ENCODE peak calls at places on chromosomes 3 and 15, in five cellular contexts. One of them, this sample, is unnamed. For H3K4me1 and H3K9me3, the result is how much of the 10 kb centered on the place peaks cover.

GRCh38 chr3:15656342-15656741 is 54.8 kb downstream of the BTD start:
- DNase-seq in CD4-positive, alpha-beta memory T cell: no peak
- DNase-seq in IMR-90: no peak
- DNase-seq in naive thymus-derived CD4-positive, alpha-beta T cell: no peak
- DNase-seq in SJCRH30: no peak
- DNase-seq in this sample: no peak

GRCh38 chr3:71060536-71060935 is 523.0 kb downstream of the FOXP1 start:
- DNase-seq in CD4-positive, alpha-beta memory T cell: peak
- DNase-seq in IMR-90: no peak
- DNase-seq in naive thymus-derived CD4-positive, alpha-beta T cell: peak
- DNase-seq in SJCRH30: no peak
- DNase-seq in this sample: no peak

GRCh38 chr3:63655519-63655918 is 3.0 kb downstream of the SNTN start:
- DNase-seq in CD4-positive, alpha-beta memory T cell: no peak
- DNase-seq in IMR-90: peak
- DNase-seq in naive thymus-derived CD4-positive, alpha-beta T cell: no peak
- DNase-seq in SJCRH30: no peak
- DNase-seq in this sample: no peak

GRCh38 chr15:26667222-26667988 is 105.5 kb downstream of the GABRB3 start:
- DNase-seq in CD4-positive, alpha-beta memory T cell: no peak
- DNase-seq in IMR-90: no peak
- DNase-seq in naive thymus-derived CD4-positive, alpha-beta T cell: no peak
- DNase-seq in SJCRH30: no peak
- DNase-seq in this sample: no peak

GRCh38 chr3:129100274-129100673 is 21.3 kb downstream of the RAB43 start:
- DNase-seq in CD4-positive, alpha-beta memory T cell: no peak
- DNase-seq in IMR-90: no peak
- DNase-seq in naive thymus-derived CD4-positive, alpha-beta T cell: no peak
- DNase-seq in SJCRH30: no peak
- DNase-seq in this sample: no peak

GRCh38 chr15:88878720-88879184 is 16.6 kb downstream of the HAPLN3 start:
- DNase-seq in CD4-positive, alpha-beta memory T cell: peak
- DNase-seq in IMR-90: peak
- DNase-seq in naive thymus-derived CD4-positive, alpha-beta T cell: no peak
- DNase-seq in SJCRH30: peak
- DNase-seq in this sample: peak

GRCh38 chr3:13309004-13309403 is 111.1 kb downstream of the NUP210 start:
- DNase-seq in CD4-positive, alpha-beta memory T cell: no peak
- DNase-seq in IMR-90: no peak
- DNase-seq in naive thymus-derived CD4-positive, alpha-beta T cell: no peak
- DNase-seq in SJCRH30: no peak
- DNase-seq in this sample: no peak

GRCh38 chr15:44706401-44706800 is 4.7 kb downstream of the PATL2 start:
- DNase-seq in CD4-positive, alpha-beta memory T cell: no peak
- DNase-seq in IMR-90: no peak
- DNase-seq in naive thymus-derived CD4-positive, alpha-beta T cell: no peak
- DNase-seq in SJCRH30: no peak
- DNase-seq in this sample: no peak

GRCh38 chr3:138824114-138824506 is 10.6 kb downstream of the PIK3CB start:
- DNase-seq in CD4-positive, alpha-beta memory T cell: no peak
- DNase-seq in IMR-90: no peak
- DNase-seq in naive thymus-derived CD4-positive, alpha-beta T cell: no peak
- DNase-seq in SJCRH30: peak
- DNase-seq in this sample: peak

GRCh38 chr3:118501152-118501551 is 533.5 kb downstream of the IGSF11 start:
- DNase-seq in CD4-positive, alpha-beta memory T cell: no peak
- DNase-seq in IMR-90: no peak
- DNase-seq in naive thymus-derived CD4-positive, alpha-beta T cell: no peak
- DNase-seq in SJCRH30: peak
- DNase-seq in this sample: peak

GRCh38 chr3:143157957-143158548 is 38.5 kb downstream of the CHST2 start:
- DNase-seq in CD4-positive, alpha-beta memory T cell: no peak
- DNase-seq in IMR-90: no peak
- DNase-seq in naive thymus-derived CD4-positive, alpha-beta T cell: no peak
- DNase-seq in SJCRH30: peak
- DNase-seq in this sample: no peak

GRCh38 chr3:15206662-15207576 is 873 bp downstream of the CAPN7 start:
- DNase-seq in CD4-positive, alpha-beta memory T cell: peak
- DNase-seq in IMR-90: peak
- DNase-seq in naive thymus-derived CD4-positive, alpha-beta T cell: peak
- DNase-seq in SJCRH30: peak
- DNase-seq in this sample: peak

GRCh38 chr3:8980756-8981257 is 17.5 kb upstream of the RAD18 start:
- DNase-seq in CD4-positive, alpha-beta memory T cell: no peak
- DNase-seq in IMR-90: no peak
- DNase-seq in naive thymus-derived CD4-positive, alpha-beta T cell: no peak
- DNase-seq in SJCRH30: no peak
- DNase-seq in this sample: no peak

DNA sequence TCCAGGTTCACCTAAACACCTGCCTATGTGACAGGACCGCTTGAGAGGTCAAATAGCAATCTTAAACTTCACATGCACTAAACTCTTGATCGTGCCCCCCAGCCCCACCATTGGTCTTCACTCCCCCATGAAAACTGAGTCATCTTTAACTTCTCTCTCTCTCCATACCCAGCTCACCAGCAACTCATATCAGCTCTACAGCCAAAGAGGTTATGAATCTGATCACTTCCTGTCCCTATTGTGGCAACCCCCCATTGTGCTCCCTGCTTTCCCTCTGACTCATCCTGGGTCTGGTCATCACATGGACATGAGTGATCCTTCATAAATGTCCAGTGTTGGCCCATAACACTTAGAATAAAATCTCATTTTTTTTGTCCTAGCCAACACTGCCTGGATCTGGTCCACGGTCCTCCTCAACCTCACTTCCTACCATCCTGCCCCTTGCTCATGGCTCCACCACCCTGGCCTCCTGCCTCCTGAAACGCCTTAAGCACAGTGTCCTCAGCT is 103.4 kb upstream of the HACD2 start:
- DNase-seq in CD4-positive, alpha-beta memory T cell: no peak
- DNase-seq in IMR-90: peak
- DNase-seq in naive thymus-derived CD4-positive, alpha-beta T cell: no peak
- DNase-seq in SJCRH30: peak
- DNase-seq in this sample: no peak
- H3K4me1 ChIP-seq in CD4-positive, alpha-beta memory T cell: under half
- H3K4me1 ChIP-seq in IMR-90: under half
- H3K4me1 ChIP-seq in naive thymus-derived CD4-positive, alpha-beta T cell: under half
- H3K4me1 ChIP-seq in SJCRH30: under half
- H3K4me1 ChIP-seq in this sample: under half

GRCh38 chr3:84820126-84820525 is 138.7 kb upstream of the CADM2 start:
- DNase-seq in CD4-positive, alpha-beta memory T cell: no peak
- DNase-seq in IMR-90: no peak
- DNase-seq in naive thymus-derived CD4-positive, alpha-beta T cell: no peak
- DNase-seq in SJCRH30: no peak
- DNase-seq in this sample: no peak

GRCh38 chr3:84825817-84826216 is 133.0 kb upstream of the CADM2 start:
- DNase-seq in CD4-positive, alpha-beta memory T cell: no peak
- DNase-seq in IMR-90: no peak
- DNase-seq in naive thymus-derived CD4-positive, alpha-beta T cell: no peak
- DNase-seq in SJCRH30: no peak
- DNase-seq in this sample: no peak

GRCh38 chr3:84820906-84821305 is 137.9 kb upstream of the CADM2 start:
- DNase-seq in CD4-positive, alpha-beta memory T cell: no peak
- DNase-seq in IMR-90: no peak
- DNase-seq in naive thymus-derived CD4-positive, alpha-beta T cell: no peak
- DNase-seq in SJCRH30: no peak
- DNase-seq in this sample: no peak
- H3K4me3 ChIP-seq in CD4-positive, alpha-beta memory T cell: no peak
- H3K4me3 ChIP-seq in IMR-90: no peak
- H3K4me3 ChIP-seq in naive thymus-derived CD4-positive, alpha-beta T cell: no peak
- H3K4me3 ChIP-seq in SJCRH30: no peak
- H3K4me3 ChIP-seq in this sample: no peak

DNA sequence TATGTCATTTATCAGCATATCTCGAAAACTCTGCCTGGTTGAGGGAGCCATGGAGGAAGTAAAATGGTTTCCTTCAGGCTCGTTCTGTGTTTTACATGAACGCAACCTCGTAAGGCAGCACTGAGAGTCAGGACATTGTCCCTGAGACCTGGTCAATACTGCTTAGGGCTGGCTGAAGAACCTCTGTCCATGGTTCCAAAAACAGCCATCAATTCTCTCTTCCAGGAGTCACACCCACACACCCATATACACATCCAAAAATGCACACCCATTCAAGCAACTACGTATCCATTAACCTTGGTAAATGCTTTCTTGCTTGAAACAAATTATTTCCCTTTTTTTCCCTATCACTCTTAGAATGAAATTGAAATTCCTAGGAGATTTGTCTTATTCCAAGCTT is 91.0 kb upstream of the CHL1 start:
- DNase-seq in CD4-positive, alpha-beta memory T cell: no peak
- DNase-seq in IMR-90: no peak
- DNase-seq in naive thymus-derived CD4-positive, alpha-beta T cell: no peak
- DNase-seq in SJCRH30: no peak
- DNase-seq in this sample: no peak
- H3K9me3 ChIP-seq in CD4-positive, alpha-beta memory T cell: under half
- H3K9me3 ChIP-seq in IMR-90: under half
- H3K9me3 ChIP-seq in naive thymus-derived CD4-positive, alpha-beta T cell: under half
- H3K9me3 ChIP-seq in SJCRH30: under half
- H3K9me3 ChIP-seq in this sample: under half

GRCh38 chr3:55660642-55661041 is 173.5 kb upstream of the WNT5A start:
- DNase-seq in CD4-positive, alpha-beta memory T cell: no peak
- DNase-seq in IMR-90: no peak
- DNase-seq in naive thymus-derived CD4-positive, alpha-beta T cell: no peak
- DNase-seq in SJCRH30: no peak
- DNase-seq in this sample: no peak
- H3K4me1 ChIP-seq in CD4-positive, alpha-beta memory T cell: under half
- H3K4me1 ChIP-seq in IMR-90: under half
- H3K4me1 ChIP-seq in naive thymus-derived CD4-positive, alpha-beta T cell: under half
- H3K4me1 ChIP-seq in SJCRH30: under half
- H3K4me1 ChIP-seq in this sample: under half

GRCh38 chr3:126181398-126181725 is 976 bp upstream of the ALDH1L1 start:
- DNase-seq in CD4-positive, alpha-beta memory T cell: no peak
- DNase-seq in IMR-90: no peak
- DNase-seq in naive thymus-derived CD4-positive, alpha-beta T cell: no peak
- DNase-seq in SJCRH30: no peak
- DNase-seq in this sample: no peak
- H3K4me3 ChIP-seq in CD4-positive, alpha-beta memory T cell: no peak
- H3K4me3 ChIP-seq in IMR-90: no peak
- H3K4me3 ChIP-seq in naive thymus-derived CD4-positive, alpha-beta T cell: no peak
- H3K4me3 ChIP-seq in SJCRH30: no peak
- H3K4me3 ChIP-seq in this sample: no peak

GRCh38 chr3:40240921-40241320 is 68.6 kb upstream of the EIF1B start:
- DNase-seq in CD4-positive, alpha-beta memory T cell: no peak
- DNase-seq in IMR-90: no peak
- DNase-seq in naive thymus-derived CD4-positive, alpha-beta T cell: no peak
- DNase-seq in SJCRH30: no peak
- DNase-seq in this sample: no peak
- H3K9me3 ChIP-seq in CD4-positive, alpha-beta memory T cell: under half
- H3K9me3 ChIP-seq in IMR-90: under half
- H3K9me3 ChIP-seq in naive thymus-derived CD4-positive, alpha-beta T cell: under half
- H3K9me3 ChIP-seq in SJCRH30: under half
- H3K9me3 ChIP-seq in this sample: under half

This sample was measured in HAP-1.